ENCODE peak calls at places on chromosomes 4 and X, in four cellular contexts. C is NCI-H2029, O is midbrain, L is Right ventricle myocardium inferior. W is an unnamed sample.

GRCh38 chr4:86498560-86499166 is 95.5 kb upstream of the PTPN13 start:
- DNase-seq in C (peak; percentile 34), O (peak; percentile 65), L (no peak), W (peak; percentile 41)

GRCh38 chr4:67393699-67394281 is 151.5 kb downstream of the CENPC start:
- DNase-seq in C (peak; percentile 4), O (peak; percentile 55), L (no peak), W (peak; percentile 7)

GRCh38 chr4:64617813-64618212 is 208.6 kb upstream of the TECRL start:
- DNase-seq in C (no peak), O (peak; percentile 31), L (no peak), W (no peak)

GRCh38 chr4:38062088-38062893 is 102.1 kb downstream of the PTTG2 start:
- DNase-seq in C (peak; percentile 54), O (peak; percentile 77), L (no peak), W (peak; percentile 37)

GRCh38 chr4:102299708-102300107 is 45.6 kb downstream of the SLC39A8 start:
- DNase-seq in C (no peak), O (peak; percentile 42), L (no peak), W (peak; percentile 22)

GRCh38 chr4:121726642-121727268 is 30.0 kb upstream of the ANXA5 start:
- DNase-seq in C (peak; percentile 4), O (peak; percentile 44), L (no peak), W (peak; percentile 20)

GRCh38 chrX:149819371-149819770 is 37.6 kb downstream of the MAGEA9 start:
- DNase-seq in C (no peak), O (no peak), L (no peak), W (no peak)

GRCh38 chr4:10729366-10729765 is 44.8 kb upstream of the CLNK start:
- DNase-seq in C (no peak), O (no peak), L (no peak), W (no peak)

GRCh38 chrX:100477949-100478348 is 67.9 kb upstream of the PCDH19 start:
- DNase-seq in C (no peak), O (no peak), L (peak; percentile 20), W (no peak)

GRCh38 chr4:61204353-61204752 is 4.2 kb downstream of the ADGRL3 start:
- DNase-seq in C (no peak), O (no peak), L (no peak), W (no peak)

GRCh38 chrX:88424541-88424940 is 322.5 kb upstream of the CPXCR1 start:
- DNase-seq in C (no peak), O (no peak), L (no peak), W (no peak)

GRCh38 chr4:63049726-63050125 is 1359.5 kb downstream of the TECRL start:
- DNase-seq in C (no peak), O (no peak), L (no peak), W (no peak)

GRCh38 chrX:129239371-129239770 is 283.9 kb downstream of the SMARCA1 start:
- DNase-seq in C (no peak), O (no peak), L (no peak), W (no peak)

GRCh38 chr4:106522839-106523238 is 154.3 kb upstream of the GIMD1 start:
- DNase-seq in C (no peak), O (no peak), L (no peak), W (no peak)

GRCh38 chr4:177064724-177065394 is 244.8 kb upstream of the NEIL3 start:
- DNase-seq in C (no peak), O (no peak), L (no peak), W (no peak)

GRCh38 chr4:166903408-166903807 is 330.9 kb downstream of the SPOCK3 start:
- DNase-seq in C (no peak), O (no peak), L (no peak), W (no peak)

GRCh38 chr4:32831104-32831503 is 2110.9 kb downstream of the PCDH7 start:
- DNase-seq in C (no peak), O (no peak), L (no peak), W (no peak)

GRCh38 chrX:153884136-153885076 is 1.6 kb downstream of the L1CAM start:
- DNase-seq in C (no peak), O (no peak), L (no peak), W (no peak)

GRCh38 chr4:3607690-3608514 is 75.7 kb upstream of the LRPAP1 start:
- DNase-seq in C (peak; percentile 71), O (no peak), L (no peak), W (no peak)

GRCh38 chrX:9355739-9356138 is 109.1 kb upstream of the TBL1X start:
- DNase-seq in C (no peak), O (no peak), L (no peak), W (no peak)

GRCh38 chr4:173367946-173368345 is 2.8 kb upstream of the SAP30 start:
- DNase-seq in C (no peak), O (peak; percentile 11), L (no peak), W (no peak)

GRCh38 chr4:89056953-89057398 is at the start of gene FAM13A:
- DNase-seq in C (peak; percentile 94), O (peak; percentile 80), L (peak; percentile 77), W (peak; percentile 83)